ENCODE peak calls at places on chromosomes 1 and 21, in ten cellular contexts. One of them, this sample, is unnamed.

GRCh38 chr1:21783679-21784603 is 992 bp upstream of the USP48 start:
- DNase-seq in hippocampal formation: no peak
- DNase-seq in natural killer cell treated with Interleukin-12 subunit alpha and Interleukin-12 subunit beta and Interleukin-15 and Interleukin-18, amount 100 ng/mL, for 72 hours: no peak
- DNase-seq in epithelial cell of proximal tubule: peak; percentile 72
- DNase-seq in activated effector memory CD4-positive, alpha-beta T cell treated with Interleukin-2 at 50 U/mL for 16 hours: no peak
- DNase-seq in cerebellum: no peak
- DNase-seq in midbrain: no peak
- DNase-seq in C1 segment of cervical spinal cord: no peak
- DNase-seq in iris pigment epithelial cell: peak; percentile 82
- DNase-seq in ELR: peak; percentile 73
- DNase-seq in this sample: peak; percentile 91

GRCh38 chr1:47765236-47765635 is 231.9 kb downstream of the TRABD2B start:
- DNase-seq in hippocampal formation: no peak
- DNase-seq in natural killer cell treated with Interleukin-12 subunit alpha and Interleukin-12 subunit beta and Interleukin-15 and Interleukin-18, amount 100 ng/mL, for 72 hours: no peak
- DNase-seq in epithelial cell of proximal tubule: no peak
- DNase-seq in activated effector memory CD4-positive, alpha-beta T cell treated with Interleukin-2 at 50 U/mL for 16 hours: no peak
- DNase-seq in cerebellum: no peak
- DNase-seq in midbrain: no peak
- DNase-seq in C1 segment of cervical spinal cord: no peak
- DNase-seq in iris pigment epithelial cell: no peak
- DNase-seq in ELR: no peak
- DNase-seq in this sample: no peak

GRCh38 chr1:63691672-63692425 is 82.0 kb upstream of the ROR1 start:
- DNase-seq in hippocampal formation: peak; percentile 7
- DNase-seq in natural killer cell treated with Interleukin-12 subunit alpha and Interleukin-12 subunit beta and Interleukin-15 and Interleukin-18, amount 100 ng/mL, for 72 hours: no peak
- DNase-seq in epithelial cell of proximal tubule: peak; percentile 67
- DNase-seq in activated effector memory CD4-positive, alpha-beta T cell treated with Interleukin-2 at 50 U/mL for 16 hours: no peak
- DNase-seq in cerebellum: peak; percentile 68
- DNase-seq in midbrain: peak; percentile 77
- DNase-seq in C1 segment of cervical spinal cord: no peak
- DNase-seq in iris pigment epithelial cell: peak; percentile 95
- DNase-seq in ELR: peak; percentile 77
- DNase-seq in this sample: peak; percentile 70

GRCh38 chr1:118147542-118147941 is 37.5 kb downstream of the SPAG17 start:
- DNase-seq in hippocampal formation: no peak
- DNase-seq in natural killer cell treated with Interleukin-12 subunit alpha and Interleukin-12 subunit beta and Interleukin-15 and Interleukin-18, amount 100 ng/mL, for 72 hours: no peak
- DNase-seq in epithelial cell of proximal tubule: peak; percentile 66
- DNase-seq in activated effector memory CD4-positive, alpha-beta T cell treated with Interleukin-2 at 50 U/mL for 16 hours: no peak
- DNase-seq in cerebellum: no peak
- DNase-seq in midbrain: no peak
- DNase-seq in C1 segment of cervical spinal cord: no peak
- DNase-seq in iris pigment epithelial cell: peak; percentile 51
- DNase-seq in ELR: peak; percentile 50
- DNase-seq in this sample: peak; percentile 29

GRCh38 chr1:76238094-76238551 is 163.6 kb downstream of the ST6GALNAC3 start:
- DNase-seq in hippocampal formation: no peak
- DNase-seq in natural killer cell treated with Interleukin-12 subunit alpha and Interleukin-12 subunit beta and Interleukin-15 and Interleukin-18, amount 100 ng/mL, for 72 hours: no peak
- DNase-seq in epithelial cell of proximal tubule: no peak
- DNase-seq in activated effector memory CD4-positive, alpha-beta T cell treated with Interleukin-2 at 50 U/mL for 16 hours: no peak
- DNase-seq in cerebellum: no peak
- DNase-seq in midbrain: no peak
- DNase-seq in C1 segment of cervical spinal cord: no peak
- DNase-seq in iris pigment epithelial cell: no peak
- DNase-seq in ELR: peak; percentile 7
- DNase-seq in this sample: no peak

GRCh38 chr1:72397786-72398185 is 115.4 kb upstream of the NEGR1 start:
- DNase-seq in hippocampal formation: no peak
- DNase-seq in natural killer cell treated with Interleukin-12 subunit alpha and Interleukin-12 subunit beta and Interleukin-15 and Interleukin-18, amount 100 ng/mL, for 72 hours: no peak
- DNase-seq in epithelial cell of proximal tubule: no peak
- DNase-seq in activated effector memory CD4-positive, alpha-beta T cell treated with Interleukin-2 at 50 U/mL for 16 hours: no peak
- DNase-seq in cerebellum: no peak
- DNase-seq in midbrain: no peak
- DNase-seq in C1 segment of cervical spinal cord: no peak
- DNase-seq in iris pigment epithelial cell: peak; percentile 91
- DNase-seq in ELR: peak; percentile 46
- DNase-seq in this sample: no peak

GRCh38 chr21:44773291-44773932 is 28.2 kb downstream of the UBE2G2 start:
- DNase-seq in hippocampal formation: no peak
- DNase-seq in natural killer cell treated with Interleukin-12 subunit alpha and Interleukin-12 subunit beta and Interleukin-15 and Interleukin-18, amount 100 ng/mL, for 72 hours: no peak
- DNase-seq in epithelial cell of proximal tubule: peak; percentile 37
- DNase-seq in activated effector memory CD4-positive, alpha-beta T cell treated with Interleukin-2 at 50 U/mL for 16 hours: no peak
- DNase-seq in cerebellum: no peak
- DNase-seq in midbrain: no peak
- DNase-seq in C1 segment of cervical spinal cord: no peak
- DNase-seq in iris pigment epithelial cell: no peak
- DNase-seq in ELR: no peak
- DNase-seq in this sample: peak; percentile 80

GRCh38 chr1:116356673-116357072 is 16.4 kb upstream of the ATP1A1 start:
- DNase-seq in hippocampal formation: no peak
- DNase-seq in natural killer cell treated with Interleukin-12 subunit alpha and Interleukin-12 subunit beta and Interleukin-15 and Interleukin-18, amount 100 ng/mL, for 72 hours: no peak
- DNase-seq in epithelial cell of proximal tubule: no peak
- DNase-seq in activated effector memory CD4-positive, alpha-beta T cell treated with Interleukin-2 at 50 U/mL for 16 hours: no peak
- DNase-seq in cerebellum: no peak
- DNase-seq in midbrain: no peak
- DNase-seq in C1 segment of cervical spinal cord: no peak
- DNase-seq in iris pigment epithelial cell: peak; percentile 60
- DNase-seq in ELR: peak; percentile 82
- DNase-seq in this sample: no peak

GRCh38 chr1:16012590-16013219 is 5.1 kb downstream of the HSPB7 start:
- DNase-seq in hippocampal formation: no peak
- DNase-seq in natural killer cell treated with Interleukin-12 subunit alpha and Interleukin-12 subunit beta and Interleukin-15 and Interleukin-18, amount 100 ng/mL, for 72 hours: no peak
- DNase-seq in epithelial cell of proximal tubule: no peak
- DNase-seq in activated effector memory CD4-positive, alpha-beta T cell treated with Interleukin-2 at 50 U/mL for 16 hours: no peak
- DNase-seq in cerebellum: no peak
- DNase-seq in midbrain: no peak
- DNase-seq in C1 segment of cervical spinal cord: peak; percentile 9
- DNase-seq in iris pigment epithelial cell: peak; percentile 73
- DNase-seq in ELR: peak; percentile 30
- DNase-seq in this sample: no peak

GRCh38 chr1:59128239-59128736 is 168.6 kb upstream of the FGGY start:
- DNase-seq in hippocampal formation: no peak
- DNase-seq in natural killer cell treated with Interleukin-12 subunit alpha and Interleukin-12 subunit beta and Interleukin-15 and Interleukin-18, amount 100 ng/mL, for 72 hours: no peak
- DNase-seq in epithelial cell of proximal tubule: no peak
- DNase-seq in activated effector memory CD4-positive, alpha-beta T cell treated with Interleukin-2 at 50 U/mL for 16 hours: no peak
- DNase-seq in cerebellum: no peak
- DNase-seq in midbrain: no peak
- DNase-seq in C1 segment of cervical spinal cord: no peak
- DNase-seq in iris pigment epithelial cell: peak; percentile 60
- DNase-seq in ELR: peak; percentile 81
- DNase-seq in this sample: no peak

GRCh38 chr1:206489980-206490534 is 17.3 kb upstream of the RASSF5 start:
- DNase-seq in hippocampal formation: peak; percentile 50
- DNase-seq in natural killer cell treated with Interleukin-12 subunit alpha and Interleukin-12 subunit beta and Interleukin-15 and Interleukin-18, amount 100 ng/mL, for 72 hours: peak; percentile 81
- DNase-seq in epithelial cell of proximal tubule: no peak
- DNase-seq in activated effector memory CD4-positive, alpha-beta T cell treated with Interleukin-2 at 50 U/mL for 16 hours: peak; percentile 45
- DNase-seq in cerebellum: peak; percentile 79
- DNase-seq in midbrain: peak; percentile 63
- DNase-seq in C1 segment of cervical spinal cord: peak; percentile 25
- DNase-seq in iris pigment epithelial cell: peak; percentile 76
- DNase-seq in ELR: peak; percentile 80
- DNase-seq in this sample: no peak

GRCh38 chr1:15056515-15057285 is 96.8 kb upstream of the TMEM51 start:
- DNase-seq in hippocampal formation: no peak
- DNase-seq in natural killer cell treated with Interleukin-12 subunit alpha and Interleukin-12 subunit beta and Interleukin-15 and Interleukin-18, amount 100 ng/mL, for 72 hours: no peak
- DNase-seq in epithelial cell of proximal tubule: peak; percentile 31
- DNase-seq in activated effector memory CD4-positive, alpha-beta T cell treated with Interleukin-2 at 50 U/mL for 16 hours: no peak
- DNase-seq in cerebellum: no peak
- DNase-seq in midbrain: no peak
- DNase-seq in C1 segment of cervical spinal cord: no peak
- DNase-seq in iris pigment epithelial cell: peak; percentile 71
- DNase-seq in ELR: peak; percentile 32
- DNase-seq in this sample: peak; percentile 31

GRCh38 chr1:239879321-239880170 is 212.1 kb upstream of the FMN2 start:
- DNase-seq in hippocampal formation: no peak
- DNase-seq in natural killer cell treated with Interleukin-12 subunit alpha and Interleukin-12 subunit beta and Interleukin-15 and Interleukin-18, amount 100 ng/mL, for 72 hours: no peak
- DNase-seq in epithelial cell of proximal tubule: no peak
- DNase-seq in activated effector memory CD4-positive, alpha-beta T cell treated with Interleukin-2 at 50 U/mL for 16 hours: no peak
- DNase-seq in cerebellum: no peak
- DNase-seq in midbrain: no peak
- DNase-seq in C1 segment of cervical spinal cord: no peak
- DNase-seq in iris pigment epithelial cell: no peak
- DNase-seq in ELR: no peak
- DNase-seq in this sample: no peak

GRCh38 chr1:158153179-158153578 is 27.5 kb upstream of the CD1D start:
- DNase-seq in hippocampal formation: no peak
- DNase-seq in natural killer cell treated with Interleukin-12 subunit alpha and Interleukin-12 subunit beta and Interleukin-15 and Interleukin-18, amount 100 ng/mL, for 72 hours: no peak
- DNase-seq in epithelial cell of proximal tubule: no peak
- DNase-seq in activated effector memory CD4-positive, alpha-beta T cell treated with Interleukin-2 at 50 U/mL for 16 hours: no peak
- DNase-seq in cerebellum: no peak
- DNase-seq in midbrain: no peak
- DNase-seq in C1 segment of cervical spinal cord: no peak
- DNase-seq in iris pigment epithelial cell: peak; percentile 29
- DNase-seq in ELR: peak; percentile 45
- DNase-seq in this sample: no peak

GRCh38 chr1:35888255-35888654 is 5.2 kb downstream of the AGO1 start:
- DNase-seq in hippocampal formation: no peak
- DNase-seq in natural killer cell treated with Interleukin-12 subunit alpha and Interleukin-12 subunit beta and Interleukin-15 and Interleukin-18, amount 100 ng/mL, for 72 hours: no peak
- DNase-seq in epithelial cell of proximal tubule: no peak
- DNase-seq in activated effector memory CD4-positive, alpha-beta T cell treated with Interleukin-2 at 50 U/mL for 16 hours: no peak
- DNase-seq in cerebellum: no peak
- DNase-seq in midbrain: no peak
- DNase-seq in C1 segment of cervical spinal cord: no peak
- DNase-seq in iris pigment epithelial cell: no peak
- DNase-seq in ELR: no peak
- DNase-seq in this sample: no peak

GRCh38 chr1:4984841-4985240 is 330.4 kb downstream of the AJAP1 start:
- DNase-seq in hippocampal formation: no peak
- DNase-seq in natural killer cell treated with Interleukin-12 subunit alpha and Interleukin-12 subunit beta and Interleukin-15 and Interleukin-18, amount 100 ng/mL, for 72 hours: no peak
- DNase-seq in epithelial cell of proximal tubule: no peak
- DNase-seq in activated effector memory CD4-positive, alpha-beta T cell treated with Interleukin-2 at 50 U/mL for 16 hours: no peak
- DNase-seq in cerebellum: no peak
- DNase-seq in midbrain: no peak
- DNase-seq in C1 segment of cervical spinal cord: no peak
- DNase-seq in iris pigment epithelial cell: no peak
- DNase-seq in ELR: no peak
- DNase-seq in this sample: no peak

GRCh38 chr1:119816407-119816806 is 5.1 kb upstream of the REG4 start:
- DNase-seq in hippocampal formation: no peak
- DNase-seq in natural killer cell treated with Interleukin-12 subunit alpha and Interleukin-12 subunit beta and Interleukin-15 and Interleukin-18, amount 100 ng/mL, for 72 hours: no peak
- DNase-seq in epithelial cell of proximal tubule: peak; percentile 39
- DNase-seq in activated effector memory CD4-positive, alpha-beta T cell treated with Interleukin-2 at 50 U/mL for 16 hours: no peak
- DNase-seq in cerebellum: no peak
- DNase-seq in midbrain: no peak
- DNase-seq in C1 segment of cervical spinal cord: no peak
- DNase-seq in iris pigment epithelial cell: peak; percentile 32
- DNase-seq in ELR: peak; percentile 69
- DNase-seq in this sample: peak; percentile 56

GRCh38 chr1:30652151-30652915 is 71.1 kb downstream of the MATN1 start:
- DNase-seq in hippocampal formation: no peak
- DNase-seq in natural killer cell treated with Interleukin-12 subunit alpha and Interleukin-12 subunit beta and Interleukin-15 and Interleukin-18, amount 100 ng/mL, for 72 hours: no peak
- DNase-seq in epithelial cell of proximal tubule: no peak
- DNase-seq in activated effector memory CD4-positive, alpha-beta T cell treated with Interleukin-2 at 50 U/mL for 16 hours: no peak
- DNase-seq in cerebellum: no peak
- DNase-seq in midbrain: peak; percentile 1
- DNase-seq in C1 segment of cervical spinal cord: no peak
- DNase-seq in iris pigment epithelial cell: no peak
- DNase-seq in ELR: no peak
- DNase-seq in this sample: no peak

This sample was measured in kidney epithelial cell.